ENCODE peak calls at places on chromosomes 12 and 14, in nine cellular contexts. One of them, this sample, is unnamed.
A peak's percentile ranks its signal among the peaks of the same experiment; 100 is the strongest.

GRCh38 chr12:10069099-10069498 is 29.7 kb downstream of the CLEC1A start:
- DNase-seq in GM23338: no peak
- DNase-seq in nephron progenitor cell: peak; percentile 6
- DNase-seq in CD4-positive, alpha-beta T cell: no peak
- DNase-seq in MCF 10A: peak; percentile 6
- DNase-seq in KBM-7: peak; percentile 81
- DNase-seq in heart right ventricle: no peak
- DNase-seq in colonic mucosa: no peak
- DNase-seq in hepatocyte: no peak
- DNase-seq in this sample: no peak

GRCh38 chr14:39431416-39432178 is 636 bp downstream of the FBXO33 start:
- DNase-seq in colonic mucosa: peak; percentile 55
- DNase-seq in GM23338: peak; percentile 75
- DNase-seq in KBM-7: peak; percentile 57
- DNase-seq in CD4-positive, alpha-beta T cell: peak; percentile 36
- DNase-seq in MCF 10A: peak; percentile 36
- DNase-seq in hepatocyte: peak; percentile 70
- DNase-seq in nephron progenitor cell: peak; percentile 66
- DNase-seq in heart right ventricle: peak; percentile 42
- DNase-seq in this sample: peak; percentile 47

GRCh38 chr12:112243255-112243965 is 118.0 kb downstream of the TRAFD1 start:
- DNase-seq in CD4-positive, alpha-beta T cell: no peak
- DNase-seq in colonic mucosa: no peak
- DNase-seq in KBM-7: no peak
- DNase-seq in GM23338: no peak
- DNase-seq in hepatocyte: no peak
- DNase-seq in MCF 10A: no peak
- DNase-seq in heart right ventricle: no peak
- DNase-seq in nephron progenitor cell: no peak
- DNase-seq in this sample: no peak

GRCh38 chr12:25256005-25256404 is 5.3 kb upstream of the KRAS start:
- DNase-seq in heart right ventricle: no peak
- DNase-seq in KBM-7: no peak
- DNase-seq in MCF 10A: no peak
- DNase-seq in CD4-positive, alpha-beta T cell: no peak
- DNase-seq in GM23338: no peak
- DNase-seq in nephron progenitor cell: no peak
- DNase-seq in colonic mucosa: no peak
- DNase-seq in hepatocyte: no peak
- DNase-seq in this sample: no peak

GRCh38 chr12:31710021-31710818 is 18.6 kb downstream of the AMN1 start:
- DNase-seq in CD4-positive, alpha-beta T cell: no peak
- DNase-seq in heart right ventricle: no peak
- DNase-seq in GM23338: no peak
- DNase-seq in nephron progenitor cell: no peak
- DNase-seq in colonic mucosa: no peak
- DNase-seq in MCF 10A: no peak
- DNase-seq in KBM-7: peak; percentile 24
- DNase-seq in hepatocyte: no peak
- DNase-seq in this sample: no peak

GRCh38 chr12:116924558-116925453 is 14.1 kb downstream of the FBXW8 start:
- DNase-seq in GM23338: no peak
- DNase-seq in CD4-positive, alpha-beta T cell: peak; percentile 17
- DNase-seq in hepatocyte: no peak
- DNase-seq in colonic mucosa: no peak
- DNase-seq in KBM-7: peak; percentile 70
- DNase-seq in heart right ventricle: no peak
- DNase-seq in MCF 10A: peak; percentile 64
- DNase-seq in nephron progenitor cell: no peak
- DNase-seq in this sample: no peak

GRCh38 chr14:75286313-75286712 is 7.7 kb downstream of the FOS start:
- DNase-seq in colonic mucosa: no peak
- DNase-seq in nephron progenitor cell: peak; percentile 26
- DNase-seq in heart right ventricle: peak; percentile 48
- DNase-seq in GM23338: peak; percentile 41
- DNase-seq in hepatocyte: peak; percentile 74
- DNase-seq in CD4-positive, alpha-beta T cell: no peak
- DNase-seq in MCF 10A: no peak
- DNase-seq in KBM-7: no peak
- DNase-seq in this sample: no peak

GRCh38 chr12:96571101-96571862 is 81.9 kb downstream of the CFAP54 start:
- DNase-seq in CD4-positive, alpha-beta T cell: no peak
- DNase-seq in MCF 10A: no peak
- DNase-seq in nephron progenitor cell: no peak
- DNase-seq in colonic mucosa: no peak
- DNase-seq in hepatocyte: no peak
- DNase-seq in heart right ventricle: no peak
- DNase-seq in GM23338: no peak
- DNase-seq in KBM-7: no peak
- DNase-seq in this sample: no peak

GRCh38 chr14:49622022-49622607 is 1.5 kb downstream of the MGAT2 start:
- DNase-seq in hepatocyte: no peak
- DNase-seq in CD4-positive, alpha-beta T cell: no peak
- DNase-seq in GM23338: no peak
- DNase-seq in MCF 10A: no peak
- DNase-seq in heart right ventricle: no peak
- DNase-seq in KBM-7: no peak
- DNase-seq in nephron progenitor cell: no peak
- DNase-seq in colonic mucosa: no peak
- DNase-seq in this sample: no peak

GRCh38 chr14:52711666-52712065 is 4.7 kb downstream of the PSMC6 start:
- DNase-seq in KBM-7: no peak
- DNase-seq in nephron progenitor cell: no peak
- DNase-seq in MCF 10A: no peak
- DNase-seq in CD4-positive, alpha-beta T cell: no peak
- DNase-seq in heart right ventricle: no peak
- DNase-seq in colonic mucosa: no peak
- DNase-seq in hepatocyte: no peak
- DNase-seq in GM23338: no peak
- DNase-seq in this sample: no peak